ENCODE peak calls at places on chromosomes 4 and X, in four cellular contexts. One of them, this sample, is unnamed.

GRCh38 chrX:42976729-42977366 is 198.9 kb upstream of the PPP1R2C start:
- DNase-seq in HepG2: no peak
- DNase-seq in K562: no peak
- DNase-seq in GM12878: no peak
- DNase-seq in this sample: no peak

GRCh38 chr4:147480891-147481576 is at the start of gene EDNRA:
- DNase-seq in HepG2: no peak
- DNase-seq in K562: no peak
- DNase-seq in GM12878: no peak
- DNase-seq in this sample: peak; percentile 48

GRCh38 chr4:140756292-140757219 is at the start of gene TBC1D9:
- DNase-seq in HepG2: peak; percentile 68
- DNase-seq in K562: no peak
- DNase-seq in GM12878: peak; percentile 25
- DNase-seq in this sample: peak; percentile 82

GRCh38 chr4:79609853-79610252 is 201.8 kb upstream of the GK2 start:
- DNase-seq in HepG2: no peak
- DNase-seq in K562: no peak
- DNase-seq in GM12878: no peak
- DNase-seq in this sample: no peak

GRCh38 chr4:90064196-90064595 is 63.0 kb upstream of the CCSER1 start:
- DNase-seq in HepG2: no peak
- DNase-seq in K562: no peak
- DNase-seq in GM12878: no peak
- DNase-seq in this sample: no peak

GRCh38 chr4:83708500-83709175 is 172.7 kb downstream of the GPAT3 start:
- DNase-seq in HepG2: no peak
- DNase-seq in K562: no peak
- DNase-seq in GM12878: no peak
- DNase-seq in this sample: peak; percentile 12

GRCh38 chrX:15269618-15270521 is at the start of gene ASB9:
- DNase-seq in HepG2: peak; percentile 78
- DNase-seq in K562: no peak
- DNase-seq in GM12878: no peak
- DNase-seq in this sample: peak; percentile 9

GRCh38 chr4:69594382-69594781 is 45.1 kb downstream of the UGT2A2 start:
- DNase-seq in HepG2: peak; percentile 22
- DNase-seq in K562: no peak
- DNase-seq in GM12878: no peak
- DNase-seq in this sample: no peak

GRCh38 chr4:99458911-99459447 is 23.8 kb upstream of the ADH7 start:
- DNase-seq in HepG2: no peak
- DNase-seq in K562: no peak
- DNase-seq in GM12878: no peak
- DNase-seq in this sample: no peak

GRCh38 chrX:29468911-29469494 is 746.4 kb upstream of the MAGEB2 start:
- DNase-seq in HepG2: no peak
- DNase-seq in K562: no peak
- DNase-seq in GM12878: no peak
- DNase-seq in this sample: no peak

GRCh38 chr4:169270810-169271691 is at the start of gene SH3RF1:
- DNase-seq in HepG2: peak; percentile 38
- DNase-seq in K562: peak; percentile 51
- DNase-seq in GM12878: no peak
- DNase-seq in this sample: peak; percentile 74

GRCh38 chrX:19698125-19698524 is 182.8 kb upstream of the MAP3K15 start:
- DNase-seq in HepG2: no peak
- DNase-seq in K562: no peak
- DNase-seq in GM12878: no peak
- DNase-seq in this sample: no peak
- TF ChIP-seq MAX in HepG2: no peak
- TF ChIP-seq MAX in K562: no peak
- TF ChIP-seq MAX in GM12878: no peak
- TF ChIP-seq MAX in this sample: no peak

DNA sequence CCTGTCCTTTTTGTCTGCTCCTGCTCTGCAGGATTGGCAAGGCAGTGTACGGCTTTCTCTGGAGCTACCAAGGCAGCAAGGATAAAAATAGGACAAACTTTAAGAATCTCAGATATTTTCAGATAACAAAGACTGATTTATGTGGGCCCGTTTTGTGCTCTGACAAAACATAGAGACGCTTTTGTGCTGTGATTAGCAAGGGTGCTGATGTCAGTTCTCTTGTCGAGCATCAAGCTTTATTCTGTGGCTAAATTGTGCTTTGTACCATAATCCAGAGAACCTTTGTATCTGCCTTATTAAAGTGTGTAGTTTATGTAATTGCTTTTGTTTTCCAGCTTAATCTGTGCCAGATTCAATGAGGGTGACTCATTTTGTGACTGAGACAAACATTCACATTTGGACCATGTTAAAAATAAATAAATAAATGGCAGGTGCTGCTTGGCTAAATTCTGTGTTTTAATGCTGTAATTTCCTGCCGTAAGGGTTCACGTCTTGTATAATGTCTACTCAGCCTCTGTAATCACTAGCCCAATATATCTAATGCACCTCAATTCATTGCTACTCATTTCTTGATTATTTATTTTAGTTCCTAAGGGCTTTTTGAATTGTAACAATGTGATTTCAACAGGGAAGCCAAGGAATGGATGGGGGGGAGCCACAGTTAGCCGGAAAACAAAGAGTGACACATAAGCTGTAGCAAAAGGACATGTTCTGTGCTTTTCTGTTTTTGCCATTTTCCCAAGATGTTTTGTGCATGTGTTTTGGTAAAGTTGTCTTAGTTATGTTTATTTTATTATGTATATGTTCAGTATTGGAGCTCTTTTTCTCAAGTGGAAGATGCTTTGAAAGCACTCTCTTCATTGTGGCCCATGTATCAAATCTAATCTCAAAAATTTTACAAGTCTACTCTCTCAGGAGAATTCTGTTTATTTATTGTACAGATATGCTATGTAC is 75.1 kb downstream of the GAB1 start:
- DNase-seq in HepG2: no peak
- DNase-seq in K562: no peak
- DNase-seq in GM12878: no peak
- DNase-seq in this sample: no peak
- TF ChIP-seq NR2C2 in HepG2: no peak
- TF ChIP-seq NR2C2 in K562: no peak
- TF ChIP-seq NR2C2 in GM12878: no peak
- TF ChIP-seq NR2C2 in this sample: no peak

GRCh38 chr4:38867478-38868054 is at the start of gene FAM114A1:
- DNase-seq in HepG2: peak; percentile 51
- DNase-seq in K562: peak; percentile 95
- DNase-seq in GM12878: no peak
- DNase-seq in this sample: peak; percentile 61
- TF ChIP-seq CBFB in HepG2: no peak
- TF ChIP-seq CBFB in K562: no peak
- TF ChIP-seq CBFB in GM12878: no peak
- TF ChIP-seq CBFB in this sample: no peak

GRCh38 chr4:156575430-156576073 is 396.0 kb downstream of the PDGFC start:
- DNase-seq in HepG2: no peak
- DNase-seq in K562: no peak
- DNase-seq in GM12878: no peak
- DNase-seq in this sample: peak; percentile 50
- TF ChIP-seq MAX in HepG2: no peak
- TF ChIP-seq MAX in K562: no peak
- TF ChIP-seq MAX in GM12878: no peak
- TF ChIP-seq MAX in this sample: no peak

This sample was measured in WTC11.